ENCODE peak calls at places on chromosomes 7 and 10, in four cellular contexts. P is K562, S is ovary, D is adrenal gland. U is an unnamed sample.

GRCh38 chr10:121926669-121927360 is 1.0 kb downstream of the ATE1 start:
- DNase-seq in P (no peak), D (no peak), S (no peak), U (no peak)

GRCh38 chr10:19930936-19931859 is 115.0 kb downstream of the PLXDC2 start:
- DNase-seq in S (peak; percentile 42), D (peak; percentile 83), P (no peak), U (peak; percentile 73)

GRCh38 chr7:40232242-40232929 is 97.6 kb downstream of the SUGCT start:
- DNase-seq in P (peak; percentile 20), D (peak; percentile 10), S (no peak), U (peak; percentile 30)

GRCh38 chr7:45402480-45403218 is 171.5 kb upstream of the ADCY1 start:
- DNase-seq in P (no peak), D (no peak), S (no peak), U (no peak)

GRCh38 chr10:71529203-71529537 is 132.4 kb downstream of the CDH23 start:
- DNase-seq in P (no peak), S (no peak), D (no peak), U (no peak)

GRCh38 chr7:66930341-66930740 is 9.3 kb downstream of the TMEM248 start:
- DNase-seq in P (peak; percentile 85), D (no peak), S (no peak), U (no peak)

GRCh38 chr10:90007226-90007625 is 305.8 kb downstream of the KIF20B start:
- DNase-seq in S (no peak), P (no peak), D (no peak), U (no peak)

GRCh38 chr10:79082631-79083581 is 14.1 kb downstream of the ZMIZ1 start:
- DNase-seq in S (no peak), P (peak; percentile 65), D (no peak), U (no peak)

GRCh38 chr7:126700807-126701604 is 551.7 kb downstream of the GRM8 start:
- DNase-seq in D (peak; percentile 52), S (no peak), P (peak; percentile 90), U (no peak)

GRCh38 chr10:13140627-13141190 is 20.6 kb upstream of the MCM10 start:
- DNase-seq in S (no peak), D (no peak), P (no peak), U (no peak)

GRCh38 chr7:36266683-36267082 is 113.6 kb downstream of the EEPD1 start:
- DNase-seq in D (no peak), P (no peak), S (no peak), U (no peak)

GRCh38 chr7:100432621-100433275 is 3.1 kb downstream of the MEPCE start:
- DNase-seq in S (no peak), P (no peak), D (no peak), U (no peak)

GRCh38 chr7:4722308-4722707 is 40.2 kb downstream of the FOXK1 start:
- DNase-seq in S (no peak), P (no peak), D (no peak), U (no peak)

GRCh38 chr10:81875680-81876252 is 772 bp downstream of the NRG3 start:
- DNase-seq in S (no peak), D (no peak), P (no peak), U (no peak)

GRCh38 chr10:69634759-69635425 is 4.8 kb downstream of the FAM241B start:
- DNase-seq in P (no peak), D (no peak), S (no peak), U (no peak)
- TF ChIP-seq POLR2A in P (no peak), D (no peak), S (no peak), U (no peak)

GRCh38 chr7:24894670-24895221 is 85.2 kb downstream of the OSBPL3 start:
- DNase-seq in S (peak; percentile 44), P (peak; percentile 34), D (no peak), U (no peak)
- TF ChIP-seq CTCF in S (no peak), P (peak; percentile 62), D (no peak), U (no peak)

GRCh38 chr7:1457949-1458675 is 1.2 kb downstream of the MICALL2 start:
- DNase-seq in P (no peak), S (no peak), D (no peak), U (no peak)

GRCh38 chr7:1455955-1456354 is 3.3 kb downstream of the MICALL2 start:
- DNase-seq in D (no peak), S (no peak), P (no peak), U (no peak)

GRCh38 chr7:1455241-1455939 is 3.9 kb downstream of the MICALL2 start:
- DNase-seq in S (no peak), P (no peak), D (no peak), U (no peak)

GRCh38 chr7:1458676-1459511 is at the start of gene MICALL2:
- DNase-seq in S (peak; percentile 83), D (peak; percentile 93), P (peak; percentile 83), U (peak; percentile 86)

DNA sequence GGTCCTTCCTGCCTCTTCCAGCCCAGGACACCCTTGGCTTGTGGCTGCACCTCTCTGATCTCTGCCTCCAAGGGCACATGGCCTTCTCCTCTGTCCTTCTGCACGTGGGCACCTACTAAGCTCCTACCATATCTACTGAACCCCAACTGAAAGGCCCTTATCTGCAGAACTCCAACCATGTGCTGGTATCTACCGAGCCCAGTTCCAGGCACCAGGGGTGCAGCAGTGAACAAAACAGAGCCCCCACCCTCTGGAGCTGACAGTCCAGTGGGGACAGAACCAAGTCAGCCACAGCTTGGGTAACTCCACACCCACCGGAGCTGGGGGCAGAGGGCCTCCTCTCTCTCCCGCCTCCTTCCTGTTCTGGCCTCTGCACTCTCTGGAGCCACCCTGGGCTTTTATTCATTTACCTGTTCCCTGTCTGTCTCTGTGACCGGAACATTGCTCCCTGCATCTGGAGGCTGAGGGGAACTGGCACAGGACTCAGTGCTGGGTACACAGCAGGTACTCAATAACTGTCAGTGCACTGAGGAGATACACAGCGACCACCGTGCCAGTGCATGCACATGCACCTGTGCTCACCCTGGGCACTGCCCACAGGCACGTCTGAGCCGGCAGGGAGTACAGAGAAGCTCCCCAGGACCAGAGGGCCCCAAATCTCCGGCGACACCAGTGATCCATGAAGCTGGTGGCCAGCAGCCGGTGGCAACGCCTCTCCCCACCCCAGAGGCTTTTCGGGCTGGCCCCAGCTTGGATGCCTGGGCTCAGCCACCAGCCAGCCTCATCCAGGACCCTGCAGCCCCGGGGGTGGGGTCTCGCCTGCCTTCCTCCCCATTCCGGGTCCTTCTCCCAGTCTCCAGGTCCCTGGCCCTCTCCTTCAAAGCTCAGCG is 2.0 kb downstream of the MICALL2 start:
- DNase-seq in D (no peak), P (peak; percentile 55), S (no peak), U (no peak)
- TF ChIP-seq POLR2A in D (no peak), P (no peak), S (no peak), U (no peak)

GRCh38 chr7:98022531-98022930 is 32.5 kb upstream of the OCM2 start:
- DNase-seq in P (no peak), S (no peak), D (no peak), U (no peak)

GRCh38 chr7:98024075-98024474 is 34.1 kb upstream of the OCM2 start:
- DNase-seq in D (no peak), S (no peak), P (no peak), U (no peak)

GRCh38 chr7:98027342-98028033 is 37.5 kb upstream of the OCM2 start:
- DNase-seq in S (no peak), D (no peak), P (no peak), U (no peak)

DNA sequence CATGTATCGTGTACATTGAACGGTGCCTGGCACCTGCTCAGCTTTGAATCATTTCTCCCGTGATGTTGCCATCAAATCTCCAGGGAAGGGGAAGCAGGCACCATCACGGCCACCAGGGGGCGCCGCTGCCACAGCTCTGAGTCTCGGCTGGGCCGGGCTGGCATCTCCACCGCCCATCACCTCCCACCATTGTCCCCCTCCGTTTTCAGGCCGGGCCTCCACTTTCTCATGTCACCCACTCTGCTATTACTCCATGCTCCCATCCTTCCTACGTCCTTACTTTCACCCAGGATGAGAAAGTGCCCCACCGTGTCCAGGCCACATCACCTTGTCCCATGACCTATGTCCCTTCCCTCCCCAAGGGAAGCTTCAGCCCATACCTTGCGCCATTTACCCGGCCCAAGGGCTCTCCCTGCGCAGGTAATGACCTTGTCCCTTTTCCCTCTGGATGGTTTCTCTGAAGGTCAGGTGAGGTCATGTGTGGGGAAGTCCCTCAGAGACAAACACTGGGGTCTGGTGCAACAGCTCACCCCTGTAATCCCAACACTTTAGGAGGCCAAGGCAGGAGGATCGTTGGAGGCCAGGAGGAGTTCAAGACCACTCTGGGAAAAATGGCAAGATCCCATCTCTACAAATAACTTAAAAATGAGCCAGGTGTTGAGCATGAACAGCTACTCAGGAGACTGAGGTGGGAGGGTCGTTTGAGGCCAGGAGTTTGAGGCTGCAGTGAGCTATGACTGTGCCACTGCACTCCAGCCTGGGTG is 31.8 kb upstream of the OCM2 start:
- DNase-seq in P (peak; percentile 84), S (peak; percentile 80), D (peak; percentile 82), U (peak; percentile 31)
- TF ChIP-seq CTCF in P (peak; percentile 96), S (peak; percentile 49), D (peak; percentile 83), U (peak; percentile 54)

DNA sequence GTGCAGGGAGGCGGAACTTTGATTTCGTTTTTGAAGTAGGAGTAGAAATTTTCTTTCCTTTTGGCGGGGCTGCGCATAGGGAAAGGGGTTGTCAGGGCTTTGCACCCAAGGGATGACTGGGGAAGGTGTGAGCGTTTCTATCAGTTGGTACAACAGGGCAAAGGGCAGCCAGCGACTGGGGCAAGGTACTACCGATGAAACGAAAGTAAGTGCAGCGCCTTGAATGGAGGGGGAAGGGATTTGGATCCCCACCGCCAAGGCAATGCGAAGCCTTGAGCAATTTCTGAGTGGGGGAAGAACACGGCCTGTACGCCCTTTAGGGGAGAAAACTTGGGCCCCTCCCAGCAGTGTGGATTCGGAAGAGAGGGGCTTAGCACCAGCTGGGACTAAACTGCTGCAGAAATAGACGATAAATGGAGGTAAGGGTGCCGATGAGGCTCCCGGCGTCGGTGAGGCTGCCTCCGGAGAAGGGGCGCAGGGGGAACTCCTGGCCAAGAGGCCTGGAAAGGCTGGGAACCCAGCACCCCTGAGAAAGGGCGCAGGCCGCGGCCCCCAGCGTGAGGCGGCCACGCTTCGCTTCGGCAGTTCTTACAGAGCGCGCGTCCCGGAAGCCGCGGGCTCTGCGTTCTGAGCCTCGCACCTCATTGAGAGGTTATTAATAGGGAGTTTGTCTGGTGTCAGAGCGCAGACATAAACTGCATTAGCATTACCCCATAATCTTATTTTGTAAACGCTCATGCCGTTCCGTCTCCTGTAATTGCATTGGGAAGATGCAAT is 10.0 kb upstream of the TLX1 start:
- DNase-seq in P (no peak), S (no peak), D (no peak), U (no peak)
- TF ChIP-seq POLR2A in P (no peak), S (no peak), D (no peak), U (no peak)